ENCODE peak calls at places on chromosomes 6 and 20, in five cellular contexts. E is A549, P is fibroblast of the aortic adventitia, Y is omental fat pad, S is endothelial cell. U is an unnamed sample.

GRCh38 chr6:15247214-15247749 is 1.4 kb downstream of the JARID2 start:
- DNase-seq in E (no peak), P (no peak), Y (no peak), S (no peak), U (no peak)

GRCh38 chr6:121143476-121143875 is 190.8 kb downstream of the TBC1D32 start:
- DNase-seq in E (no peak), P (peak; percentile 2), Y (no peak), S (no peak), U (no peak)

GRCh38 chr6:25369450-25370086 is 90.4 kb downstream of the CARMIL1 start:
- DNase-seq in E (no peak), P (no peak), Y (no peak), S (no peak), U (no peak)

GRCh38 chr20:50381771-50382593 is 128.2 kb upstream of the PTPN1 start:
- DNase-seq in E (no peak), P (no peak), Y (no peak), S (no peak), U (no peak)

GRCh38 chr6:158839796-158840195 is 20.6 kb upstream of the EZR start:
- DNase-seq in E (no peak), P (no peak), Y (no peak), S (no peak), U (no peak)

GRCh38 chr20:50467618-50468373 is 42.4 kb upstream of the PTPN1 start:
- DNase-seq in E (peak; percentile 75), P (peak; percentile 61), Y (no peak), S (peak; percentile 51), U (no peak)

GRCh38 chr6:70131528-70131927 is 171.4 kb downstream of the COL9A1 start:
- DNase-seq in E (no peak), P (no peak), Y (no peak), S (no peak), U (no peak)

GRCh38 chr6:108309844-108310243 is 15.0 kb downstream of the AFG1L start:
- DNase-seq in E (no peak), P (no peak), Y (no peak), S (no peak), U (no peak)

GRCh38 chr6:89604662-89605061 is 33.9 kb downstream of the LYRM2 start:
- DNase-seq in E (no peak), P (no peak), Y (no peak), S (no peak), U (no peak)

GRCh38 chr6:113857565-113858066 is 471 bp downstream of the MARCKS start:
- DNase-seq in E (peak; percentile 4), P (no peak), Y (no peak), S (peak; percentile 8), U (no peak)

GRCh38 chr20:6916938-6917337 is 149.5 kb downstream of the BMP2 start:
- DNase-seq in E (no peak), P (no peak), Y (no peak), S (no peak), U (no peak)

GRCh38 chr6:147207851-147208754 is 3.9 kb downstream of the STXBP5 start:
- DNase-seq in E (no peak), P (peak; percentile 30), Y (no peak), S (no peak), U (no peak)

GRCh38 chr20:33914871-33915270 is 78.8 kb upstream of the RALY start:
- DNase-seq in E (peak; percentile 24), P (peak; percentile 45), Y (no peak), S (no peak), U (no peak)

DNA sequence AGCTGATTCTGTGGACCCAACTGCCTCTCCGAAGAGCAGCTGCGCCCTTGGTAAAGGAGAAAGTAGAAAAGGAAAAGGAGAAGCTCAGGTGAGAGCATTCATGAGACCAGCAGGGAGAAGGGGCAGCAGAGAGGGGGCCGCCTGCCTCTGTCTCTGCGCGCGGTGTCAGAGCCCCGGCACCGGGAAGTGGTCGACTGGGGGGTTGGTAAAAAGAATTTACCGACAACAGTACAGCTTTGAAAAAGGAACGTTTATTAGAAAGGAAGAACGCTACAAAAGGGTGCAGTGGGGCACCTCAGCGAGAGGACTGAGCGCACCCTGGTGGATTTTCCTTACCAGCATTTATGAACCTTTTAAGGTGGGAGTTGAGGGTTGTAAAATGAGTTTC is 61.9 kb downstream of the GPR6 start:
- DNase-seq in E (peak; percentile 12), P (peak; percentile 36), Y (no peak), S (peak; percentile 39), U (no peak)
- TF ChIP-seq CTCF in E (no peak), P (peak; percentile 45), Y (no peak), S (no peak), U (peak; percentile 40)

GRCh38 chr6:139297921-139298320 is 6.1 kb upstream of the TXLNB start:
- DNase-seq in E (no peak), P (no peak), Y (no peak), S (no peak), U (no peak)

GRCh38 chr6:139308284-139308916 is 16.6 kb upstream of the TXLNB start:
- DNase-seq in E (no peak), P (no peak), Y (no peak), S (no peak), U (no peak)

GRCh38 chr6:139308936-139309603 is 17.3 kb upstream of the TXLNB start:
- DNase-seq in E (no peak), P (peak; percentile 81), Y (no peak), S (no peak), U (no peak)

GRCh38 chr6:139306582-139306981 is 14.8 kb upstream of the TXLNB start:
- DNase-seq in E (no peak), P (no peak), Y (no peak), S (no peak), U (no peak)

DNA sequence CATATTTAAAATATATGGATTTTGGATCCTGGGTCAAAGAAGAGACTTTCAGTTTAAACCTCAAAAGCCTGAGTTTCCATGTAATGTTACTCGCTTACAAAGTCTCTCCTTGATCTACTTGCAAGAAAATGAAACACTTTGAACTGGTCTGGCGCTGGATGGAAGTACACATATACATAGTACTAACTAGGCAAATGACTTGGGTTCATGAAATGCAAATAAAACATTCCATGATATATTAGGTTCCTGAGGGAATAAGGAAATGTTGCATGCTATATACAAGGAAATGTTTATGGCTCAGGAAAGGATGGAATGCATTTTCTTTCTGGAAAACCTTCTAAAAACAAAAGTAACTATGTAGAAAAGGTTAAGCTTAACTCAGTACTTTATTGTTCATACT is 11.4 kb upstream of the TXLNB start:
- DNase-seq in E (no peak), P (no peak), Y (no peak), S (no peak), U (no peak)
- TF ChIP-seq CTCF in E (no peak), P (no peak), Y (no peak), S (no peak), U (no peak)

GRCh38 chr6:709471-710056 is 16.6 kb upstream of the EXOC2 start:
- DNase-seq in E (no peak), P (no peak), Y (no peak), S (no peak), U (no peak)
- TF ChIP-seq CTCF in E (no peak), P (no peak), Y (no peak), S (no peak), U (no peak)

DNA sequence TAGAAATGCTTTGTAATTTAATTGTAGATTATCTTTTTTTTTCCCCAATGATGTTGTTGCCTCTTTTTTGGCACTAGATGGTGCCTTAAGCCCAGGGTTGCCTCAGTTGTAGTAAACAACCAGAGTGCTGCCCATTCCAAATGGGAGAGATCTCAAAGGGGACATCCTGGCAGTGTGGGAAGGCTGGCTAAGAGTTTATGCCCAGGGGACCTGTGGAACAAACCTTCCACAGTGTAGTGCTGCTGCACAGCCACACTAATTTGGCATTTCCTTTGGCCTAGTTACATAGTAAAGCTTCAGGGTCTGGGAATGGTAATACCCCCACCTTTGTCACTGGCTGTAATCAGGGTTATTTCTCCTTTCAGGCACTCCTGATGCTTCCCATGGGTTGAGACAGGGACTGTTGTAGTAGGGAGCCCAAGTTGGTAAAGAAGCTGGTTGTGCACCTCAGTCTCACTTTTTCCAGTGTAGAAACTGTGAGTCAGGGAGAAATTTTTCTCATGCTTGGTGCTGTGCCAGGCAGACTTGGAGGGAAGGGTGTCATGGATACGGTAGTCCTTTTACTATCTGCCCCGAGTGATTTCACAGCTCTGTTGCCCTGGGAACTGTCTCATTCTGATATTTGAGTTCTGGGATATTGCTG is 177.8 kb upstream of the ECI2 start:
- DNase-seq in E (peak; percentile 82), P (peak; percentile 96), Y (no peak), S (no peak), U (no peak)
- TF ChIP-seq CTCF in E (peak; percentile 59), P (peak; percentile 57), Y (no peak), S (no peak), U (no peak)

DNA sequence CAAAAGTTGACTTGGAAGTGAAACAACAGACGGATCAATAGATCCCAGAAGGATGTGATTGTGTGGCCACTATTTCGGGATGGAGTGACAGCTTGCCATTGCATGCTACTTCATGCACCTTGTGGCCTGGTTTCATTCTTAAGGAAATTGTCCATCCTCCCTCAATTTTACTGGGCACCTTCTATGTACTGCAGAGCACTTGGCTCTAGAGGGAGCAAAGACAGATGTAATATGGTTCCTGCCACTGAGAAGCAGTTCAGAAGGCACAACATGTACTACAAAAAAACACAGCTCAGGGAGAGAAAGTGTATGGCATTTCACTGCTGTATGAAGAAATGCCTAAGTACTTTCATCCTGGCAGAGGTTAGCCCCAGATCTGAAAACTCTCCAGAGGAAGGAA is 91.9 kb downstream of the FOXA2 start:
- DNase-seq in E (peak; percentile 70), P (no peak), Y (no peak), S (no peak), U (no peak)
- TF ChIP-seq CTCF in E (peak; percentile 27), P (no peak), Y (no peak), S (no peak), U (no peak)

GRCh38 chr6:34235605-34236422 is 859 bp upstream of the HMGA1 start:
- DNase-seq in E (peak; percentile 75), P (peak; percentile 61), Y (no peak), S (no peak), U (no peak)

GRCh38 chr6:34234667-34235604 is 1.7 kb upstream of the HMGA1 start:
- DNase-seq in E (no peak), P (no peak), Y (no peak), S (peak; percentile 87), U (no peak)

GRCh38 chr6:34237722-34238506 is 1.2 kb downstream of the HMGA1 start:
- DNase-seq in E (peak; percentile 62), P (no peak), Y (no peak), S (peak; percentile 57), U (no peak)

GRCh38 chr6:34237316-34237721 is 646 bp downstream of the HMGA1 start:
- DNase-seq in E (no peak), P (no peak), Y (no peak), S (no peak), U (peak; percentile 25)

DNA sequence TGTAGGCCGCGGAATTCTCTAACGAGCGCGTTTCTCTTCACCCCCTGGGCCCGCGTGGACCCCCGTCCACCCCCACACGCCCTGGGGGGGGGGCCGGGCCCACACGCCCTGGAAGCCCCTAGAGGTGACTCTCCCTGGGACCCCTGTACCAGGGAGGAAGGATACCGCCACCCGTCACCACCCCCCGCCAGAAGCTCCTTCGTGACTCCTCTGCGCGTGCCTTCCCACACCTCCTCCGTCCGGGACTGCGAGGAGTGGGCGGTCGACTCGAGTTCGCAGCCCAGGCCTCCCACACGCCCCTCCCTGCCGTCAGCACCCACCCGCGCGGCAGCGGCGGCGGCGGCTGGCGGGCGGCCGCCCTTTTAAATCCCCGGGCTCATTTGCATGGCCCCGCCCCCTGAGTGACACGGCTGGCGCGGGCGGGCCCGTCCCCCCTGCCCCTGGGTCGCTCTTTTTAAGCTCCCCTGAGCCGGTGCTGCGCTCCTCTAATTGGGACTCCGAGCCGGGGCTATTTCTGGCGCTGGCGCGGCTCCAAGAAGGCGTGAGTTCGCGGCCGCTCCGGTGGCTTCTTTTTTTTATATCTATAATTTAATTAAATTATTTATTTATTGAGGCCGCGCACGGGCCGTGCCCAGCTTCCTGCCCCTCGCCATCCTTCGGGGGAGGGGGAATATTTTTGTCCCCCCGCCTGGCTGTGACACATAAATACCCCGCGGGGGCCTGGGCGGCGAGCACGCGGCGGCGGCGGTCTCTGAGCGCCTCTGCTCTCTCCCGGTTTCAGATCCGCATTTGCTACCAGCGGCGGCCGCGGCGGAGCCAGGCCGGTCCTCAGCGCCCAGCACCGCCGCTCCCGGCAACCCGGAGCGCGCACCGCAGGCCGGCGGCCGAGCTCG is at the start of gene HMGA1:
- DNase-seq in E (peak; percentile 90), P (peak; percentile 77), Y (peak; percentile 73), S (peak; percentile 89), U (peak; percentile 95)
- TF ChIP-seq CTCF in E (no peak), P (no peak), Y (no peak), S (no peak), U (no peak)